ENCODE peak calls at places on chromosomes 5 and 9, in four cellular contexts. K is Caco-2, T is cardiac muscle cell, S is thoracic aorta. U is an unnamed sample.

GRCh38 chr9:20835364-20836286 is 151.6 kb downstream of the FOCAD start:
- DNase-seq in K (peak; percentile 10), T (peak; percentile 64), S (no peak), U (no peak)

GRCh38 chr5:166720026-166720425 is 1571.4 kb upstream of the WWC1 start:
- DNase-seq in T (peak; percentile 18), S (no peak), K (no peak), U (no peak)

GRCh38 chr5:121285861-121286527 is 565.7 kb upstream of the FTMT start:
- DNase-seq in K (no peak), T (no peak), S (no peak), U (no peak)

GRCh38 chr5:31328031-31328430 is 134.5 kb downstream of the CDH6 start:
- DNase-seq in K (no peak), S (no peak), T (no peak), U (no peak)

GRCh38 chr5:51275428-51275827 is 107.8 kb upstream of the ISL1 start:
- DNase-seq in S (no peak), K (no peak), T (no peak), U (no peak)

GRCh38 chr9:21160178-21160577 is 6.3 kb downstream of the IFNA21 start:
- DNase-seq in S (no peak), K (no peak), T (peak; percentile 69), U (no peak)

GRCh38 chr5:31049933-31050704 is 143.4 kb upstream of the CDH6 start:
- DNase-seq in K (no peak), T (no peak), S (no peak), U (no peak)

GRCh38 chr9:129491486-129491855 is 129.4 kb downstream of the C9orf50 start:
- DNase-seq in S (no peak), T (no peak), K (no peak), U (peak; percentile 47)

GRCh38 chr5:75239681-75240080 is 3.0 kb upstream of the ANKRD31 start:
- DNase-seq in S (no peak), K (peak; percentile 49), T (no peak), U (no peak)

DNA sequence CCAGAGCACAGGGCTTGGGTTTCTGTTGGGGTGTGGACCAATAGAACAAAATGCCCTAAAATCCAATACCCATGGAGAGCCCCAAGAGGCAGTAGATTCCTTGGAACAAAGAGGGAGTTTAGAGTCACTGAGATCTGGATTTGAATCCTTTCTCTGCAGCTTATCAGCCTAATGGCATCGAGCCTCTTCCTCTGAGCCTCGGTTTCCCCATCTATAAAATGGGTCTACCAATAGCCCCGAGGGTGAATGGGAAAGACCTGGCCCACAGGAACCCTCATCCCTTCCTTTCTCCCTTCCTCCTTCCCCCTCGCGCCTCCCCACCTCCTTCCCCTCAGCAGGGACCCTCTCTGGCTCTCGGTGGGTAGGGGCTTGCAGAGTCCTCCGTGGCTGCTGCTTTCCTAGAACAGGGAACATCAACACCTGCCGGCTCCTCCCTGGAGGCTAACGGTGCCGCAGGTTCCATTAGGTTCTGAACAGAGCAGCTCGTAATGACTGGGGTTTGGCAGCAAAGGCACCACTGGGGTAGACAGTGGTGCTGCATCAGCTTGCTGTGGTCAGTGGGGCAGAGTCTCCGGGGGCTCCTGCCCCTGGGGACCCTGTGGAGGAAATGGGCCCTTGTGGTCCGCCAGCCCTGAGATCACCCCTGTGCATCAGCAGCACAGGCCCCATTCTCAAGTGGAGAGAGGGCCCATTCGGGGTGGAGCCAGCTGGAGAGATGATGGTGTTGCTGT is 40.3 kb downstream of the NEK6 start:
- DNase-seq in K (no peak), S (no peak), T (no peak), U (no peak)
- H3K4me1 ChIP-seq in K (peaks cover 33% of the 10 kb centered on the region), S (peaks cover 53% of the 10 kb centered on the region), T (peaks cover 10% of the 10 kb centered on the region), U (peaks cover 35% of the 10 kb centered on the region)

GRCh38 chr9:85276743-85277142 is 465.0 kb downstream of the AGTPBP1 start:
- DNase-seq in T (no peak), S (no peak), K (no peak), U (no peak)

GRCh38 chr9:85278769-85279168 is 463.0 kb downstream of the AGTPBP1 start:
- DNase-seq in S (no peak), K (no peak), T (no peak), U (no peak)
- H3K27me3 ChIP-seq in S (no peaks in the 10 kb centered on the region), K (no peaks in the 10 kb centered on the region), T (no peaks in the 10 kb centered on the region), U (no peaks in the 10 kb centered on the region)

GRCh38 chr9:105293408-105293807 is 49.0 kb downstream of the SLC44A1 start:
- DNase-seq in K (no peak), T (no peak), S (no peak), U (no peak)
- H3K4me1 ChIP-seq in K (peaks cover 27% of the 10 kb centered on the region), T (peaks cover 68% of the 10 kb centered on the region), S (peaks cover 31% of the 10 kb centered on the region), U (peaks cover 34% of the 10 kb centered on the region)

GRCh38 chr5:179475211-179475840 is 75.0 kb upstream of the RUFY1 start:
- DNase-seq in S (no peak), K (no peak), T (peak; percentile 42), U (no peak)
- H3K27me3 ChIP-seq in S (no peaks in the 10 kb centered on the region), K (no peaks in the 10 kb centered on the region), T (no peaks in the 10 kb centered on the region), U (no peaks in the 10 kb centered on the region)

GRCh38 chr9:131701434-131701781 is 38.5 kb downstream of the RAPGEF1 start:
- DNase-seq in K (no peak), S (no peak), T (no peak), U (no peak)

GRCh38 chr9:131700076-131700475 is 39.8 kb downstream of the RAPGEF1 start:
- DNase-seq in K (no peak), S (no peak), T (no peak), U (no peak)

GRCh38 chr9:131702911-131703310 is 37.0 kb downstream of the RAPGEF1 start:
- DNase-seq in T (no peak), K (no peak), S (no peak), U (no peak)

GRCh38 chr9:131700765-131701433 is 39.0 kb downstream of the RAPGEF1 start:
- DNase-seq in K (no peak), T (no peak), S (no peak), U (no peak)

DNA sequence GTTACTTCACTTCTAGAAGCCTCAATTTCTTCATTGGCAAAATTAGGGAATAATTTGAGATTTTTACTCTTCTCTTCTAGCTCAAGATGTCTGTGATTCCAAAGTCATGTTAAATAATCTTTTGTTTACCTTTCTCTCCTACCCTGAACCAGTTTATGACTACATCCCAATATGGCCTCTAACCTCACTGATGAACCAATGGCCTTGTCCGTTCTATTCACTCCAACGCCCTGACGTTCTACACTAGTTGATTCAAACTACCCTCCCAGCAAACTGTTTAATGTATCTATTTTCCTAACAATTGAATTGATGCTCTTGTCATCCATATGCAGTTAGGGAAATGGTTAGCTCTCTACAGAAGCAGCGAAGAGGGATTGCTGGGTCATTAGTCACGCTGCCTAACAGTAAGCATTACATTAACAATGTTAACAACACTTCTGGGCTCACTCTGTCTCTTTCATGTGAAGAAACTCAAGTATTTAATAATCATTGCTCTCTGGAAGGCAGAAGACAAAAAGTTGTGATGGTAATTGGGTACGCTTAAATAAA is 38.0 kb downstream of the RAPGEF1 start:
- DNase-seq in K (no peak), S (no peak), T (no peak), U (no peak)
- H3K4me1 ChIP-seq in K (peaks cover 39% of the 10 kb centered on the region), S (peaks cover 51% of the 10 kb centered on the region), T (peaks cover 21% of the 10 kb centered on the region), U (peaks cover 68% of the 10 kb centered on the region)

GRCh38 chr9:34579097-34579818 is 10.3 kb downstream of the CNTFR start:
- DNase-seq in T (no peak), K (no peak), S (no peak), U (no peak)

GRCh38 chr9:34576593-34576935 is 13.0 kb downstream of the CNTFR start:
- DNase-seq in T (no peak), S (no peak), K (no peak), U (no peak)

GRCh38 chr9:34576943-34577634 is 12.4 kb downstream of the CNTFR start:
- DNase-seq in T (peak; percentile 25), K (peak; percentile 18), S (no peak), U (no peak)

GRCh38 chr9:34578241-34579096 is 11.1 kb downstream of the CNTFR start:
- DNase-seq in K (no peak), T (peak; percentile 60), S (no peak), U (no peak)

DNA sequence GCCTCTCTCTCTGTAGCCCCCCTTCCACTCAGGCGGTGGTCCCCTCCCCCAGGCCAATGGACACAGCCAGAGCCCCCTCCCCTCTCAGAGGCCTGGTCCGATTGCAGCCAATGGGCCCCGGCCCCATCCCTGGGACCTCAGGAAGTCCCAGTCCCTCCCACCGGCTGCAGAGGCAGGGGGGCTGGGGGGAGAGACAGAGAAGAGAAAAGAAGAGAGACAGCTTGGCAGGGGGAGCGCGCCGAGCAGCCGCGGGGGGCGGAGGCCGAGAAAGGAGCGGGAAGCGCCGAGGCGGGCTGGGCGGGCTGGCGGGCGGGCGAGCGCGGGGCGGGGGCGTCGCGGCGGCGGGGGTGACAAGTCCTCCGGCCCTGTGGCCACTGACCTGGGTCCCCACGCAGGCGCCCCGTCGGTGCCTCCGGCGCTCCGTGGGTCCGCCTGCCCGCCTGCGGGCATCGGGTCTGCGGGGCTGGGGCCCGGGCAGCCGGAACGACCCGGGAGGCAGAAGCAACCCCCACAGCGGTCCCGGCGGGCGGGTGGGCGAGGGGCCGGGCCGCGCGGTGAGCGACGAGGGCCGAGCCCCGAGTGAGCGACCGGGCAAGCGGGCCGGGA is 11.8 kb downstream of the CNTFR start:
- DNase-seq in T (no peak), S (no peak), K (no peak), U (no peak)
- H3K27me3 ChIP-seq in T (no peaks in the 10 kb centered on the region), S (peaks cover 9% of the 10 kb centered on the region), K (no peaks in the 10 kb centered on the region), U (no peaks in the 10 kb centered on the region)